ENCODE peak calls at places on chromosomes 7 and 10, in seven cellular contexts. One of them, this sample, is unnamed.

GRCh38 chr7:26318921-26319320 is 27.3 kb downstream of the SNX10 start:
- DNase-seq in hippocampal formation: no peak
- DNase-seq in Ammon's horn: no peak
- DNase-seq in AG08395: no peak
- DNase-seq in stimulated activated CD8-positive, alpha-beta memory T cell treated with anti-CD3 and anti-CD28 coated beads, Interleukin-2, amount 100 ng/mL, for 48 hours: no peak
- DNase-seq in foreskin fibroblast: no peak
- DNase-seq in amniotic stem cell: no peak
- DNase-seq in this sample: no peak

GRCh38 chr7:79911420-79911819 is 223.2 kb upstream of the GNAI1 start:
- DNase-seq in hippocampal formation: no peak
- DNase-seq in Ammon's horn: no peak
- DNase-seq in AG08395: no peak
- DNase-seq in stimulated activated CD8-positive, alpha-beta memory T cell treated with anti-CD3 and anti-CD28 coated beads, Interleukin-2, amount 100 ng/mL, for 48 hours: no peak
- DNase-seq in foreskin fibroblast: no peak
- DNase-seq in amniotic stem cell: no peak
- DNase-seq in this sample: peak

GRCh38 chr7:158302274-158303070 is 285.2 kb downstream of the PTPRN2 start:
- DNase-seq in hippocampal formation: no peak
- DNase-seq in Ammon's horn: no peak
- DNase-seq in AG08395: no peak
- DNase-seq in stimulated activated CD8-positive, alpha-beta memory T cell treated with anti-CD3 and anti-CD28 coated beads, Interleukin-2, amount 100 ng/mL, for 48 hours: no peak
- DNase-seq in foreskin fibroblast: no peak
- DNase-seq in amniotic stem cell: no peak
- DNase-seq in this sample: no peak

GRCh38 chr10:8967004-8967530 is 912.6 kb downstream of the GATA3 start:
- DNase-seq in hippocampal formation: no peak
- DNase-seq in Ammon's horn: no peak
- DNase-seq in AG08395: no peak
- DNase-seq in stimulated activated CD8-positive, alpha-beta memory T cell treated with anti-CD3 and anti-CD28 coated beads, Interleukin-2, amount 100 ng/mL, for 48 hours: no peak
- DNase-seq in foreskin fibroblast: peak
- DNase-seq in amniotic stem cell: no peak
- DNase-seq in this sample: no peak

GRCh38 chr7:16524332-16524731 is 2.3 kb upstream of the LRRC72 start:
- DNase-seq in hippocampal formation: no peak
- DNase-seq in Ammon's horn: no peak
- DNase-seq in AG08395: no peak
- DNase-seq in stimulated activated CD8-positive, alpha-beta memory T cell treated with anti-CD3 and anti-CD28 coated beads, Interleukin-2, amount 100 ng/mL, for 48 hours: no peak
- DNase-seq in foreskin fibroblast: no peak
- DNase-seq in amniotic stem cell: no peak
- DNase-seq in this sample: no peak

GRCh38 chr10:63331586-63331985 is 134.2 kb downstream of the JMJD1C start:
- DNase-seq in hippocampal formation: no peak
- DNase-seq in Ammon's horn: no peak
- DNase-seq in AG08395: no peak
- DNase-seq in stimulated activated CD8-positive, alpha-beta memory T cell treated with anti-CD3 and anti-CD28 coated beads, Interleukin-2, amount 100 ng/mL, for 48 hours: no peak
- DNase-seq in foreskin fibroblast: peak
- DNase-seq in amniotic stem cell: no peak
- DNase-seq in this sample: no peak

GRCh38 chr7:11469028-11469718 is 362.8 kb downstream of the THSD7A start:
- DNase-seq in hippocampal formation: no peak
- DNase-seq in Ammon's horn: no peak
- DNase-seq in AG08395: no peak
- DNase-seq in stimulated activated CD8-positive, alpha-beta memory T cell treated with anti-CD3 and anti-CD28 coated beads, Interleukin-2, amount 100 ng/mL, for 48 hours: no peak
- DNase-seq in foreskin fibroblast: peak
- DNase-seq in amniotic stem cell: no peak
- DNase-seq in this sample: no peak

GRCh38 chr7:39845011-39845410 is 105.0 kb upstream of the CDK13 start:
- DNase-seq in hippocampal formation: no peak
- DNase-seq in Ammon's horn: no peak
- DNase-seq in AG08395: no peak
- DNase-seq in stimulated activated CD8-positive, alpha-beta memory T cell treated with anti-CD3 and anti-CD28 coated beads, Interleukin-2, amount 100 ng/mL, for 48 hours: no peak
- DNase-seq in foreskin fibroblast: no peak
- DNase-seq in amniotic stem cell: no peak
- DNase-seq in this sample: no peak

GRCh38 chr7:157715071-157715937 is 378.5 kb downstream of the DNAJB6 start:
- DNase-seq in hippocampal formation: no peak
- DNase-seq in Ammon's horn: no peak
- DNase-seq in AG08395: no peak
- DNase-seq in stimulated activated CD8-positive, alpha-beta memory T cell treated with anti-CD3 and anti-CD28 coated beads, Interleukin-2, amount 100 ng/mL, for 48 hours: no peak
- DNase-seq in foreskin fibroblast: no peak
- DNase-seq in amniotic stem cell: no peak
- DNase-seq in this sample: no peak

GRCh38 chr7:111871283-111871682 is 309.0 kb upstream of the IMMP2L start:
- DNase-seq in hippocampal formation: no peak
- DNase-seq in Ammon's horn: no peak
- DNase-seq in AG08395: no peak
- DNase-seq in stimulated activated CD8-positive, alpha-beta memory T cell treated with anti-CD3 and anti-CD28 coated beads, Interleukin-2, amount 100 ng/mL, for 48 hours: no peak
- DNase-seq in foreskin fibroblast: no peak
- DNase-seq in amniotic stem cell: no peak
- DNase-seq in this sample: no peak

GRCh38 chr7:134905375-134905774 is 80.9 kb upstream of the AGBL3 start:
- DNase-seq in hippocampal formation: no peak
- DNase-seq in Ammon's horn: peak
- DNase-seq in AG08395: peak
- DNase-seq in stimulated activated CD8-positive, alpha-beta memory T cell treated with anti-CD3 and anti-CD28 coated beads, Interleukin-2, amount 100 ng/mL, for 48 hours: no peak
- DNase-seq in foreskin fibroblast: peak
- DNase-seq in amniotic stem cell: peak
- DNase-seq in this sample: no peak

GRCh38 chr10:111479966-111480365 is 403.1 kb downstream of the ADRA2A start:
- DNase-seq in hippocampal formation: no peak
- DNase-seq in Ammon's horn: no peak
- DNase-seq in AG08395: no peak
- DNase-seq in stimulated activated CD8-positive, alpha-beta memory T cell treated with anti-CD3 and anti-CD28 coated beads, Interleukin-2, amount 100 ng/mL, for 48 hours: no peak
- DNase-seq in foreskin fibroblast: no peak
- DNase-seq in amniotic stem cell: no peak
- DNase-seq in this sample: no peak

GRCh38 chr10:27230022-27230421 is 10.6 kb downstream of the ACBD5 start:
- DNase-seq in hippocampal formation: no peak
- DNase-seq in Ammon's horn: no peak
- DNase-seq in AG08395: no peak
- DNase-seq in stimulated activated CD8-positive, alpha-beta memory T cell treated with anti-CD3 and anti-CD28 coated beads, Interleukin-2, amount 100 ng/mL, for 48 hours: no peak
- DNase-seq in foreskin fibroblast: no peak
- DNase-seq in amniotic stem cell: no peak
- DNase-seq in this sample: no peak

GRCh38 chr7:96992624-96993452 is 12.5 kb upstream of the DLX6 start:
- DNase-seq in hippocampal formation: no peak
- DNase-seq in Ammon's horn: no peak
- DNase-seq in AG08395: no peak
- DNase-seq in stimulated activated CD8-positive, alpha-beta memory T cell treated with anti-CD3 and anti-CD28 coated beads, Interleukin-2, amount 100 ng/mL, for 48 hours: no peak
- DNase-seq in foreskin fibroblast: no peak
- DNase-seq in amniotic stem cell: no peak
- DNase-seq in this sample: no peak

GRCh38 chr10:71957546-71958275 is 6.5 kb upstream of the CHST3 start:
- DNase-seq in hippocampal formation: no peak
- DNase-seq in Ammon's horn: no peak
- DNase-seq in AG08395: no peak
- DNase-seq in stimulated activated CD8-positive, alpha-beta memory T cell treated with anti-CD3 and anti-CD28 coated beads, Interleukin-2, amount 100 ng/mL, for 48 hours: no peak
- DNase-seq in foreskin fibroblast: peak
- DNase-seq in amniotic stem cell: no peak
- DNase-seq in this sample: no peak

GRCh38 chr7:36985866-36986402 is 261.6 kb upstream of the AOAH start:
- DNase-seq in hippocampal formation: peak
- DNase-seq in Ammon's horn: peak
- DNase-seq in AG08395: no peak
- DNase-seq in stimulated activated CD8-positive, alpha-beta memory T cell treated with anti-CD3 and anti-CD28 coated beads, Interleukin-2, amount 100 ng/mL, for 48 hours: no peak
- DNase-seq in foreskin fibroblast: no peak
- DNase-seq in amniotic stem cell: no peak
- DNase-seq in this sample: no peak

GRCh38 chr7:150979706-150980390 is 1.7 kb upstream of the KCNH2 start:
- DNase-seq in hippocampal formation: no peak
- DNase-seq in Ammon's horn: no peak
- DNase-seq in AG08395: no peak
- DNase-seq in stimulated activated CD8-positive, alpha-beta memory T cell treated with anti-CD3 and anti-CD28 coated beads, Interleukin-2, amount 100 ng/mL, for 48 hours: no peak
- DNase-seq in foreskin fibroblast: no peak
- DNase-seq in amniotic stem cell: no peak
- DNase-seq in this sample: no peak

GRCh38 chr7:24435002-24435401 is 138.2 kb upstream of the PALS2 start:
- DNase-seq in hippocampal formation: no peak
- DNase-seq in Ammon's horn: no peak
- DNase-seq in AG08395: no peak
- DNase-seq in stimulated activated CD8-positive, alpha-beta memory T cell treated with anti-CD3 and anti-CD28 coated beads, Interleukin-2, amount 100 ng/mL, for 48 hours: no peak
- DNase-seq in foreskin fibroblast: no peak
- DNase-seq in amniotic stem cell: no peak
- DNase-seq in this sample: no peak

GRCh38 chr10:91374054-91374453 is 36.1 kb upstream of the HECTD2 start:
- DNase-seq in hippocampal formation: no peak
- DNase-seq in Ammon's horn: no peak
- DNase-seq in AG08395: no peak
- DNase-seq in stimulated activated CD8-positive, alpha-beta memory T cell treated with anti-CD3 and anti-CD28 coated beads, Interleukin-2, amount 100 ng/mL, for 48 hours: no peak
- DNase-seq in foreskin fibroblast: no peak
- DNase-seq in amniotic stem cell: no peak
- DNase-seq in this sample: no peak

GRCh38 chr10:683448-684071 is 5.9 kb downstream of the DIP2C start:
- DNase-seq in hippocampal formation: no peak
- DNase-seq in Ammon's horn: peak
- DNase-seq in AG08395: peak
- DNase-seq in stimulated activated CD8-positive, alpha-beta memory T cell treated with anti-CD3 and anti-CD28 coated beads, Interleukin-2, amount 100 ng/mL, for 48 hours: no peak
- DNase-seq in foreskin fibroblast: peak
- DNase-seq in amniotic stem cell: peak
- DNase-seq in this sample: no peak

GRCh38 chr10:95430231-95430951 is 130.8 kb downstream of the SORBS1 start:
- DNase-seq in hippocampal formation: peak
- DNase-seq in Ammon's horn: peak
- DNase-seq in AG08395: peak
- DNase-seq in stimulated activated CD8-positive, alpha-beta memory T cell treated with anti-CD3 and anti-CD28 coated beads, Interleukin-2, amount 100 ng/mL, for 48 hours: peak
- DNase-seq in foreskin fibroblast: peak
- DNase-seq in amniotic stem cell: peak
- DNase-seq in this sample: peak

GRCh38 chr10:14474656-14475055 is 143.9 kb upstream of the FRMD4A start:
- DNase-seq in hippocampal formation: no peak
- DNase-seq in Ammon's horn: no peak
- DNase-seq in AG08395: no peak
- DNase-seq in stimulated activated CD8-positive, alpha-beta memory T cell treated with anti-CD3 and anti-CD28 coated beads, Interleukin-2, amount 100 ng/mL, for 48 hours: no peak
- DNase-seq in foreskin fibroblast: peak
- DNase-seq in amniotic stem cell: no peak
- DNase-seq in this sample: no peak

GRCh38 chr7:116211913-116212596 is 1.7 kb downstream of the TES start:
- DNase-seq in hippocampal formation: no peak
- DNase-seq in Ammon's horn: no peak
- DNase-seq in AG08395: no peak
- DNase-seq in stimulated activated CD8-positive, alpha-beta memory T cell treated with anti-CD3 and anti-CD28 coated beads, Interleukin-2, amount 100 ng/mL, for 48 hours: no peak
- DNase-seq in foreskin fibroblast: peak
- DNase-seq in amniotic stem cell: no peak
- DNase-seq in this sample: no peak

GRCh38 chr10:72175166-72175565 is 40.6 kb upstream of the ANAPC16 start:
- DNase-seq in hippocampal formation: no peak
- DNase-seq in Ammon's horn: peak
- DNase-seq in AG08395: peak
- DNase-seq in stimulated activated CD8-positive, alpha-beta memory T cell treated with anti-CD3 and anti-CD28 coated beads, Interleukin-2, amount 100 ng/mL, for 48 hours: no peak
- DNase-seq in foreskin fibroblast: peak
- DNase-seq in amniotic stem cell: no peak
- DNase-seq in this sample: no peak

GRCh38 chr10:123100030-123100762 is 35.6 kb upstream of the HMX3 start:
- DNase-seq in hippocampal formation: no peak
- DNase-seq in Ammon's horn: no peak
- DNase-seq in AG08395: no peak
- DNase-seq in stimulated activated CD8-positive, alpha-beta memory T cell treated with anti-CD3 and anti-CD28 coated beads, Interleukin-2, amount 100 ng/mL, for 48 hours: no peak
- DNase-seq in foreskin fibroblast: no peak
- DNase-seq in amniotic stem cell: no peak
- DNase-seq in this sample: no peak